ENCODE peak calls at places on chromosomes 11 and 22, in six cellular contexts. Q is GM12864; M is NCI-H1092; W is IMR-90; F is activated CD4-positive, alpha-beta T cell treated with anti-CD3 and anti-CD28 coated beads for 4 hours; V is caudate nucleus. H is an unnamed sample.
A peak's percentile ranks its signal among the peaks of the same experiment; 100 is the strongest.

GRCh38 chr11:73334244-73335203 is 26.4 kb downstream of the ARHGEF17 start:
- DNase-seq in M (no peak), W (peak; percentile 91), V (no peak), F (no peak), Q (no peak), H (peak; percentile 88)

GRCh38 chr11:88375927-88376470 is 38.5 kb upstream of the CTSC start:
- DNase-seq in W (no peak), F (no peak), Q (no peak), M (no peak), V (no peak), H (no peak)

GRCh38 chr22:48103126-48103875 is 1340.9 kb downstream of the TBC1D22A start:
- DNase-seq in Q (no peak), V (no peak), F (no peak), M (no peak), W (no peak), H (no peak)

GRCh38 chr11:47797633-47798032 is 30.5 kb upstream of the FNBP4 start:
- DNase-seq in M (no peak), F (peak; percentile 55), V (no peak), Q (no peak), W (peak; percentile 89), H (no peak)

GRCh38 chr11:118625976-118626375 is 18.6 kb downstream of the PHLDB1 start:
- DNase-seq in F (no peak), W (no peak), Q (no peak), V (no peak), M (no peak), H (peak; percentile 28)

GRCh38 chr11:67238894-67239794 is 27.1 kb upstream of the GRK2 start:
- DNase-seq in V (no peak), M (no peak), W (peak; percentile 26), Q (no peak), F (no peak), H (no peak)

GRCh38 chr22:36497910-36498669 is 8.8 kb downstream of the FOXRED2 start:
- DNase-seq in Q (no peak), V (no peak), F (no peak), M (no peak), W (no peak), H (no peak)

GRCh38 chr22:24437820-24438328 is 10.5 kb downstream of the ADORA2A start:
- DNase-seq in F (no peak), W (no peak), V (no peak), Q (no peak), M (no peak), H (no peak)

GRCh38 chr11:131356201-131356600 is 14.2 kb upstream of the NTM start:
- DNase-seq in F (no peak), W (no peak), V (no peak), M (no peak), Q (no peak), H (no peak)

GRCh38 chr11:92550411-92550810 is 325.8 kb downstream of the FAT3 start:
- DNase-seq in F (no peak), Q (no peak), V (no peak), W (no peak), M (peak; percentile 90), H (no peak)

GRCh38 chr11:75757651-75758050 is 10.9 kb upstream of the DGAT2 start:
- DNase-seq in V (no peak), W (no peak), Q (no peak), F (no peak), M (no peak), H (no peak)

GRCh38 chr11:3156282-3156660 is 8.8 kb downstream of the OSBPL5 start:
- DNase-seq in V (no peak), M (no peak), Q (no peak), W (no peak), F (no peak), H (peak; percentile 33)

GRCh38 chr11:58965246-58965985 is 26.1 kb downstream of the GLYATL1 start:
- DNase-seq in V (no peak), M (no peak), W (peak; percentile 38), F (no peak), Q (no peak), H (no peak)

GRCh38 chr11:110730773-110731172 is 18.5 kb upstream of the ARHGAP20 start:
- DNase-seq in W (no peak), M (no peak), F (no peak), V (no peak), Q (no peak), H (no peak)

GRCh38 chr11:125022551-125022950 is 40.6 kb upstream of the SLC37A2 start:
- DNase-seq in F (no peak), W (peak; percentile 47), M (no peak), Q (no peak), V (no peak), H (no peak)

GRCh38 chr22:48739348-48740085 is 1088.2 kb downstream of the BRD1 start:
- DNase-seq in V (no peak), M (no peak), Q (no peak), F (no peak), W (no peak), H (no peak)